ENCODE peak calls at places on chromosome 3, in four cellular contexts. N is colonic mucosa, T is DND-41, G is endodermal cell. F is an unnamed sample.

GRCh38 chr3:49518441-49518840 is 35.8 kb upstream of the BSN start:
- DNase-seq in N (no peak), G (no peak), T (no peak), F (no peak)

GRCh38 chr3:167304077-167304476 is 76.0 kb downstream of the ZBBX start:
- DNase-seq in G (no peak), N (no peak), T (no peak), F (no peak)

GRCh38 chr3:197854596-197855343 is 63.7 kb downstream of the LRCH3 start:
- DNase-seq in N (no peak), T (no peak), G (peak; percentile 78), F (no peak)

GRCh38 chr3:66592927-66593625 is 92.3 kb upstream of the LRIG1 start:
- DNase-seq in N (no peak), G (peak; percentile 53), T (no peak), F (no peak)

GRCh38 chr3:133930341-133930933 is 34.8 kb upstream of the RAB6B start:
- DNase-seq in G (peak; percentile 59), N (peak; percentile 30), T (peak; percentile 19), F (no peak)

GRCh38 chr3:128385080-128385832 is 81.4 kb downstream of the DNAJB8 start:
- DNase-seq in G (no peak), N (no peak), T (no peak), F (peak; percentile 89)

GRCh38 chr3:56851966-56852884 is 50.5 kb upstream of the ARHGEF3 start:
- DNase-seq in N (no peak), G (no peak), T (no peak), F (no peak)

GRCh38 chr3:159455741-159456181 is 532.9 kb upstream of the IL12A start:
- DNase-seq in T (no peak), N (no peak), G (no peak), F (no peak)

GRCh38 chr3:46130631-46131310 is 77.3 kb downstream of the CCR1 start:
- DNase-seq in N (no peak), T (no peak), G (no peak), F (no peak)

GRCh38 chr3:5187920-5188418 is 462 bp downstream of the EDEM1 start:
- DNase-seq in N (peak; percentile 44), G (peak; percentile 79), T (peak; percentile 49), F (peak; percentile 86)

GRCh38 chr3:143328459-143328858 is 208.9 kb downstream of the CHST2 start:
- DNase-seq in G (no peak), N (no peak), T (no peak), F (no peak)

GRCh38 chr3:81302045-81302444 is 459.4 kb downstream of the GBE1 start:
- DNase-seq in G (peak; percentile 66), N (peak; percentile 29), T (peak; percentile 39), F (no peak)

GRCh38 chr3:45153658-45154437 is 7.7 kb upstream of the CDCP1 start:
- DNase-seq in G (no peak), N (no peak), T (no peak), F (no peak)

GRCh38 chr3:49296781-49297420 is 19.9 kb upstream of the C3orf62 start:
- DNase-seq in N (no peak), T (no peak), G (no peak), F (no peak)

GRCh38 chr3:43525941-43526607 is 95.7 kb downstream of the ANO10 start:
- DNase-seq in G (no peak), T (no peak), N (no peak), F (no peak)

GRCh38 chr3:136893848-136894443 is 31.9 kb downstream of the NCK1 start:
- DNase-seq in N (no peak), T (no peak), G (no peak), F (no peak)

GRCh38 chr3:122754867-122755835 is 38.5 kb downstream of the HSPBAP1 start:
- DNase-seq in T (peak; percentile 16), N (peak; percentile 21), G (peak; percentile 76), F (no peak)

GRCh38 chr3:99817437-99818240 is at the start of gene CMSS1:
- DNase-seq in T (peak; percentile 86), G (peak; percentile 95), N (peak; percentile 95), F (peak; percentile 98)

GRCh38 chr3:99901200-99901926 is 83.7 kb downstream of the CMSS1 start:
- DNase-seq in G (no peak), N (no peak), T (no peak), F (no peak)

GRCh38 chr3:155281892-155282291 is 11.6 kb downstream of the STRIT1 start:
- DNase-seq in G (no peak), T (no peak), N (no peak), F (no peak)

GRCh38 chr3:123158330-123158729 is 43.4 kb upstream of the SEC22A start:
- DNase-seq in G (peak; percentile 20), T (no peak), N (peak; percentile 35), F (no peak)

GRCh38 chr3:4852780-4853748 is 126.2 kb upstream of the BHLHE40 start:
- DNase-seq in N (no peak), T (no peak), G (no peak), F (no peak)

GRCh38 chr3:104437891-104438290 is 928.8 kb upstream of the ALCAM start:
- DNase-seq in N (no peak), G (peak; percentile 45), T (no peak), F (no peak)

GRCh38 chr3:42507751-42508335 is 5.4 kb downstream of the VIPR1 start:
- DNase-seq in T (no peak), G (peak; percentile 30), N (no peak), F (no peak)

GRCh38 chr3:36695769-36696137 is 68.6 kb downstream of the DCLK3 start:
- DNase-seq in N (no peak), G (no peak), T (no peak), F (no peak)

GRCh38 chr3:141881702-141882101 is 5.3 kb downstream of the ATP1B3 start:
- DNase-seq in T (no peak), G (no peak), N (peak; percentile 45), F (no peak)

GRCh38 chr3:138479355-138479964 is 45.0 kb downstream of the ESYT3 start:
- DNase-seq in N (peak; percentile 40), G (peak; percentile 88), T (peak; percentile 62), F (no peak)

GRCh38 chr3:32399030-32399620 is 7.5 kb downstream of the CMTM7 start:
- DNase-seq in N (peak; percentile 58), T (peak; percentile 45), G (no peak), F (no peak)

GRCh38 chr3:127702151-127702578 is 29.4 kb downstream of the ABTB1 start:
- DNase-seq in N (no peak), T (no peak), G (peak; percentile 38), F (no peak)

GRCh38 chr3:190165253-190165652 is 44.6 kb upstream of the P3H2 start:
- DNase-seq in T (no peak), N (no peak), G (no peak), F (no peak)

GRCh38 chr3:196055683-196056270 is 26.1 kb downstream of the TFRC start:
- DNase-seq in N (no peak), T (no peak), G (no peak), F (no peak)

GRCh38 chr3:49387721-49388120 is 24.1 kb downstream of the RHOA start:
- DNase-seq in T (no peak), G (no peak), N (no peak), F (no peak)

GRCh38 chr3:175129126-175129525 is 270.0 kb downstream of the NAALADL2 start:
- DNase-seq in G (no peak), N (no peak), T (no peak), F (no peak)

GRCh38 chr3:70815817-70816216 is 503.4 kb upstream of the MDFIC2 start:
- DNase-seq in N (no peak), T (no peak), G (no peak), F (no peak)

GRCh38 chr3:113008117-113008516 is 17.3 kb downstream of the GTPBP8 start:
- DNase-seq in N (no peak), T (no peak), G (no peak), F (no peak)

GRCh38 chr3:151604941-151605340 is 128.8 kb upstream of the AADACL2 start:
- DNase-seq in N (no peak), T (no peak), G (no peak), F (no peak)

GRCh38 chr3:173065543-173065970 is 75.5 kb downstream of the SPATA16 start:
- DNase-seq in N (peak; percentile 30), T (no peak), G (no peak), F (no peak)

DNA sequence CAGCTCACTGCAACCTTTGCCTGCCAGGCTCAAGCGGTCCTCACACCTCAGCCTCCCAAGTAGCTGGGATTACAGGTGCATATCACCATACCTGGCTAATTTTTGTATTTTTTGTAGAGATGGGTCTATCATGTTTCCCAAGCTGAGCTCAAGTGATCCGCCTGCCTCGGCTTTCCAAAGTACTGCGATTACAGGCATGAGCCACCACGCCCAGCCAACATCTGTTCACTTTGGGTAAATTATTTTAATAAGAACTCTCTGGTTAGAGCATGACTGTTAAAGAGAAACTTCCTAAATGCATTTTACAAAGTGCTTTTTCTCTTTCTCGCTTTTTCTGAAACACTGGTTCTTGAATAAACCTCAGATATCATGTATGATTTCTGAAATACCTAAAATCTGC is 172.5 kb downstream of the PTPRG start:
- DNase-seq in N (no peak), T (no peak), G (no peak), F (no peak)
- H3K27ac ChIP-seq in N (no peak overlapping the region), T (no peak overlapping the region), G (no peak overlapping the region), F (no peak overlapping the region)

GRCh38 chr3:184718431-184718830 is 6.6 kb upstream of the MAGEF1 start:
- DNase-seq in T (no peak), N (no peak), G (no peak), F (no peak)

GRCh38 chr3:184715943-184716651 is 4.2 kb upstream of the MAGEF1 start:
- DNase-seq in T (no peak), G (no peak), N (no peak), F (no peak)

GRCh38 chr3:184716652-184717607 is 5.1 kb upstream of the MAGEF1 start:
- DNase-seq in T (no peak), G (peak; percentile 80), N (no peak), F (no peak)

GRCh38 chr3:184717608-184717995 is 5.7 kb upstream of the MAGEF1 start:
- DNase-seq in T (no peak), G (no peak), N (no peak), F (no peak)

DNA sequence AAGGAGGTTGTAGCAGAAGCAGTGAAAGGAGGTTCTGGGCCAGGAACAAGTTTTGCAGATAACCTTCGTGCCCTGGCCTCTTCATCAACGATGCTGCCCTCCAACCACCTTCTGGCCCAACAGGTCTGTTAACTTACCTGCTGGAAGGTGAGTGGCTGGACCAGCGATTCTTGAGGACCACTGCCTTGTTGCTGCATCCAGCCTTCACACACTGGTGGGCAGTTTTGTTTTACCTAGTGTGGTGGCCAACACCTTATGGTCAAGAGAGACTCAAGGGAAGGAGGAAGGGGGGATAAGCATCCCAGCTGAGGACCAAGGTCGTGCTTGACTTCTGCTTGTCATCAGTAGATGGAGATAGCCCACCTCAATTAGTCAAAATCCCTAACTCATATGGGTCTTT is 7.8 kb upstream of the MAGEF1 start:
- DNase-seq in T (no peak), G (no peak), N (no peak), F (no peak)
- H3K9ac ChIP-seq in T (no peak overlapping the region), G (no peak overlapping the region), N (no peak overlapping the region), F (no peak overlapping the region)

GRCh38 chr3:10601857-10602230 is 96.5 kb upstream of the ATP2B2 start:
- DNase-seq in N (no peak), T (no peak), G (no peak), F (no peak)
- H3K27ac ChIP-seq in N (no peak overlapping the region), T (no peak overlapping the region), G (no peak overlapping the region), F (no peak overlapping the region)

GRCh38 chr3:8444883-8445282 is 56.7 kb upstream of the LMCD1 start:
- DNase-seq in T (no peak), N (no peak), G (no peak), F (no peak)
- H3K9ac ChIP-seq in T (no peak overlapping the region), N (no peak overlapping the region), G (peak overlapping the region; percentile 45), F (no peak overlapping the region)